ENCODE peak calls at places on chromosomes 2 and 18, in eight cellular contexts. Q is fibroblast of pulmonary artery; A is activated CD4-positive, alpha-beta T cell treated with anti-CD3 and anti-CD28 coated beads, Interleukin-2, amount 10 ng/mL, durations not matched to agents 7 days and 5 days; Z is left colon; S is fibroblast of the aortic adventitia; D is kidney tubule cell; I is left cardiac atrium; U is kidney. N is an unnamed sample.

GRCh38 chr18:5294618-5295230 is 802 bp downstream of the ZBTB14 start:
- DNase-seq in S (peak), I (peak), Q (peak), U (peak), D (no peak), Z (peak), A (peak), N (peak)

GRCh38 chr2:38672445-38673364 is 6.8 kb downstream of the GALM start:
- DNase-seq in Q (no peak), U (no peak), Z (no peak), I (no peak), A (no peak), S (no peak), D (peak), N (no peak)

GRCh38 chr2:176680916-176681315 is 411.7 kb downstream of the MTX2 start:
- DNase-seq in S (peak), U (no peak), A (no peak), D (peak), Z (no peak), I (no peak), Q (peak), N (no peak)

GRCh38 chr18:9095297-9096012 is 7.0 kb upstream of the NDUFV2 start:
- DNase-seq in D (no peak), A (peak), S (peak), Q (peak), Z (no peak), U (no peak), I (no peak), N (no peak)

GRCh38 chr2:14514001-14514400 is 118.5 kb upstream of the LRATD1 start:
- DNase-seq in S (no peak), A (no peak), D (no peak), Q (no peak), Z (no peak), U (no peak), I (no peak), N (no peak)

GRCh38 chr2:128442053-128442751 is 123.5 kb upstream of the HS6ST1 start:
- DNase-seq in D (no peak), Q (no peak), A (no peak), S (no peak), Z (peak), I (no peak), U (no peak), N (peak)

GRCh38 chr2:26335231-26335630 is 10.7 kb upstream of the SELENOI start:
- DNase-seq in S (peak), A (no peak), D (no peak), Z (no peak), Q (no peak), U (no peak), I (no peak), N (no peak)

GRCh38 chr2:23399674-23400261 is 14.8 kb downstream of the KLHL29 start:
- DNase-seq in Q (no peak), S (no peak), A (no peak), U (no peak), I (no peak), Z (no peak), D (no peak), N (no peak)

GRCh38 chr2:64524604-64525322 is 635 bp downstream of the AFTPH start:
- DNase-seq in A (peak), I (peak), D (peak), Z (peak), S (peak), U (peak), Q (peak), N (no peak)

GRCh38 chr2:207467716-207468347 is 61.9 kb upstream of the CREB1 start:
- DNase-seq in U (no peak), S (peak), I (no peak), Z (no peak), Q (peak), A (no peak), D (no peak), N (no peak)

GRCh38 chr2:207619764-207620203 is 5.4 kb downstream of the METTL21A start:
- DNase-seq in A (peak), D (no peak), U (no peak), Z (no peak), S (no peak), I (no peak), Q (no peak), N (no peak)

GRCh38 chr2:189629553-189630453 is 31.5 kb upstream of the ASNSD1 start:
- DNase-seq in I (no peak), D (no peak), A (no peak), Z (no peak), S (peak), Q (peak), U (no peak), N (no peak)

GRCh38 chr2:206452750-206453149 is 9.4 kb downstream of the ADAM23 start:
- DNase-seq in A (no peak), Q (peak), D (peak), S (peak), U (no peak), Z (no peak), I (no peak), N (no peak)

GRCh38 chr18:36786686-36787085 is 42.1 kb downstream of the TPGS2 start:
- DNase-seq in Q (peak), Z (no peak), I (peak), S (peak), D (peak), A (no peak), U (peak), N (peak)

GRCh38 chr2:171855401-171855800 is 38.6 kb downstream of the SLC25A12 start:
- DNase-seq in I (no peak), A (no peak), S (peak), Z (no peak), U (no peak), Q (peak), D (no peak), N (no peak)

GRCh38 chr18:28767781-28768211 is 590.9 kb upstream of the CDH2 start:
- DNase-seq in U (no peak), S (peak), Q (peak), D (peak), A (no peak), Z (no peak), I (no peak), N (no peak)

GRCh38 chr18:79588636-79589481 is 90.7 kb upstream of the CTDP1 start:
- DNase-seq in U (peak), Q (peak), S (peak), Z (peak), A (no peak), D (no peak), I (peak), N (peak)